ENCODE peak calls at places on chromosomes 4 and X, in eight cellular contexts. C is HFF-Myc, M is GM20000, N is endothelial cell, H is PC-3, P is cardiac muscle cell, E is ovary, J is AG09309. R is an unnamed sample.

GRCh38 chr4:10706236-10706635 is 21.7 kb upstream of the CLNK start:
- DNase-seq in N (no peak), C (no peak), P (no peak), H (no peak), E (no peak), M (no peak), J (no peak), R (no peak)

GRCh38 chr4:88604978-88605678 is 12.8 kb downstream of the HERC3 start:
- DNase-seq in C (no peak), P (no peak), N (no peak), J (no peak), E (no peak), M (no peak), H (no peak), R (no peak)

GRCh38 chr4:181592221-181592745 is 650.9 kb upstream of the TENM3 start:
- DNase-seq in N (no peak), P (peak; percentile 9), E (no peak), H (no peak), C (no peak), J (no peak), M (no peak), R (no peak)

GRCh38 chrX:100098660-100099375 is 311.3 kb downstream of the PCDH19 start:
- DNase-seq in E (no peak), P (peak; percentile 46), J (no peak), N (peak; percentile 3), C (no peak), M (no peak), H (no peak), R (no peak)

GRCh38 chr4:158079661-158080060 is 93.2 kb downstream of the GASK1B start:
- DNase-seq in C (no peak), P (no peak), N (no peak), H (no peak), J (no peak), E (peak; percentile 36), M (no peak), R (no peak)

GRCh38 chr4:1842993-1843448 is 12.9 kb downstream of the LETM1 start:
- DNase-seq in M (no peak), C (peak; percentile 87), E (peak; percentile 30), J (peak; percentile 42), H (peak; percentile 47), N (no peak), P (peak; percentile 85), R (no peak)

GRCh38 chrX:107628662-107629532 is 587 bp downstream of the PRPS1 start:
- DNase-seq in P (peak; percentile 30), E (peak; percentile 24), J (no peak), N (peak; percentile 27), C (no peak), M (peak; percentile 36), H (peak; percentile 60), R (peak; percentile 42)

GRCh38 chr4:23720556-23720955 is 169.3 kb downstream of the PPARGC1A start:
- DNase-seq in H (no peak), P (no peak), E (no peak), M (no peak), C (no peak), N (no peak), J (no peak), R (no peak)

GRCh38 chrX:48676893-48677270 is 6.7 kb upstream of the WAS start:
- DNase-seq in M (no peak), N (no peak), P (no peak), J (no peak), H (peak; percentile 1), C (no peak), E (no peak), R (no peak)

GRCh38 chrX:150408561-150408960 is 45.4 kb downstream of the MAMLD1 start:
- DNase-seq in P (peak; percentile 12), H (no peak), N (no peak), C (no peak), J (no peak), M (no peak), E (peak; percentile 49), R (no peak)

GRCh38 chr4:9996319-9997110 is 24.8 kb downstream of the SLC2A9 start:
- DNase-seq in M (no peak), P (no peak), N (no peak), C (no peak), J (no peak), E (no peak), H (no peak), R (no peak)

GRCh38 chrX:40108959-40109287 is 11.2 kb upstream of the BCOR start:
- DNase-seq in P (peak; percentile 85), E (peak; percentile 82), J (no peak), M (peak; percentile 71), N (peak; percentile 30), H (peak; percentile 79), C (no peak), R (peak; percentile 72)

GRCh38 chrX:68273887-68274286 is 159.4 kb downstream of the OPHN1 start:
- DNase-seq in M (no peak), E (no peak), H (no peak), N (no peak), P (peak; percentile 21), C (no peak), J (no peak), R (no peak)

GRCh38 chrX:101452051-101452450 is 33.2 kb upstream of the ARMCX4 start:
- DNase-seq in P (no peak), M (no peak), C (no peak), N (no peak), E (no peak), J (no peak), H (no peak), R (no peak)

GRCh38 chr4:8910822-8911310 is 39.2 kb upstream of the HMX1 start:
- DNase-seq in P (no peak), C (no peak), E (peak; percentile 1), N (no peak), M (no peak), J (no peak), H (no peak), R (peak; percentile 20)

GRCh38 chr4:151641983-151642382 is 118.8 kb downstream of the GATB start:
- DNase-seq in P (no peak), C (no peak), M (no peak), E (no peak), H (no peak), J (no peak), N (no peak), R (no peak)

GRCh38 chr4:174999407-174999806 is 81.2 kb downstream of the ADAM29 start:
- DNase-seq in J (peak; percentile 3), E (no peak), H (peak; percentile 76), P (no peak), M (no peak), C (no peak), N (no peak), R (no peak)

GRCh38 chrX:126165721-126166401 is at the start of gene DCAF12L2:
- DNase-seq in C (no peak), J (no peak), P (peak; percentile 0), E (peak; percentile 32), H (no peak), N (peak; percentile 15), M (no peak), R (peak; percentile 10)

GRCh38 chr4:26583538-26583864 is 383 bp upstream of the TBC1D19 start:
- DNase-seq in E (no peak), H (peak; percentile 57), P (no peak), C (no peak), M (no peak), J (no peak), N (no peak), R (no peak)

GRCh38 chr4:104589264-104589868 is 94.7 kb upstream of the CXXC4 start:
- DNase-seq in N (no peak), P (peak; percentile 46), C (no peak), J (no peak), H (no peak), M (no peak), E (no peak), R (no peak)

GRCh38 chr4:88964450-88964849 is 92.5 kb downstream of the FAM13A start:
- DNase-seq in J (no peak), C (no peak), E (no peak), P (peak; percentile 58), M (no peak), N (no peak), H (peak; percentile 55), R (no peak)

GRCh38 chr4:111736516-111736915 is 408.7 kb upstream of the FAM241A start:
- DNase-seq in N (no peak), J (no peak), H (no peak), E (no peak), M (no peak), P (no peak), C (no peak), R (no peak)
- TF ChIP-seq CTCF in N (no peak), J (no peak), H (no peak), E (no peak), M (no peak), P (no peak), C (no peak), R (no peak)

DNA sequence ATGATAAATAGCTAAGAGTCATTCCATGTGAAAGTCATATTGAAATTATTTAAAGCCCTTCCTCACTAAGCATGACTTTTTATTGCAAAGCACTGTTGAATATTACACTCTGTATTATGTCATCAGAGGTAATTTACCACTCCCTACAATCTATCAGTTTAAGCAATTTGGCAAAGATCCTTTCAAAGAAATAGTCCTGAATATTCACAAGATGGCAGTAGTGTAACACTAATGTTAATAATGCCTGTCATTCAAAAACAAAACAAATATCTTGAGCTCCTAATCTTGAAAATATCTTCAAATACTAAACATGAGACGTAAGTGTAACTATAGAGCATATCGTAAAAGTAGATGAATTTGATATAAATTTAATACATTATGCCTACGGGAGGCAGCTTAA is 208.6 kb upstream of the TECRL start:
- DNase-seq in P (no peak), H (peak; percentile 77), J (no peak), M (no peak), N (no peak), C (no peak), E (no peak), R (no peak)
- TF ChIP-seq CTCF in P (no peak), H (peak; percentile 80), J (no peak), M (no peak), N (no peak), C (no peak), E (no peak), R (no peak)

DNA sequence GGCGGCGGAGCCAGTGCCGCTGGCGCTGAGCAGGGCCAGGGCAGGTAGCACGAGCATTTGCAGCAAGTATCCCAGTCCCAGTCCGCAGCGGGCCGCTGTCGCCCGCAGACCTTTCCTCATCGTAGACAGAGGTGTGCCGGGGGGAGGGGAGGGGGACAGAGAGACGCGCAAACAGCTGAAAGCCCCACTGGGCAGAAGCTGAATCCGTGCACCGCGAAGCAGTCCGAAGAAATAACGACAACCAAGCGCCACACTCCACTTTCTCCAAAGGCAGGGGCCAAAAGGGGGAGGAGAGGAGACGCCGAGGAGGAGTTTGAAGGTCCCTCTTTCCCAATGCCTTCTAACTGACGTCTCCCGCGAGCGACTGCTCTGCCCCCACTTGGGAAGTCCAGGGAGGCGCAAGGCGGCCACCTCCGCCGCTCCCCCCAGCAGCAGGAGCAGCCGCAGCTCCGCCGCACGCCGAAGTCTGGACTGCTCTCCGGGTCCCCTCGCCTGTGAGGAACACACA is at the start of gene UNC5C:
- DNase-seq in E (peak; percentile 55), M (no peak), P (peak; percentile 90), H (no peak), J (no peak), N (peak; percentile 48), C (no peak), R (peak; percentile 21)
- TF ChIP-seq CTCF in E (no peak), M (no peak), P (peak; percentile 11), H (no peak), J (no peak), N (no peak), C (no peak), R (no peak)

DNA sequence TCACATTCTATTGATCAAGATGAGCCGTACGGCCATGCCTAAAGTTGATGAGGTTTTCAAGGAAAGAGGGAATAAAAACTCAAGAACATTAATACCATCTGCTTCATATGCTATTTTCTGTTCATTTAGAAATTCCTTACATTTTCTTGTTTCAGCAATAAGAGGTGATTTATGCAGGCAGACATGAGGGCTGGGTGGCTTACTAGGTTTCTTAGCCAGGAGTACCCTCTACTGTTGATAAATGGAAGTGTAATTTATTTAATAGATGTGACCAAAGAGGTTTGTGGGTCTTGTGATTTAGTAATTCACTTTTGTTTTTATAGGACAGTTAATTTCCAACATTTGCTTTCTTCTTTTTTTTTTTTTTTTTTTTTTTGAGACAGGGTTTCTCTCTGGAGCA is 6.4 kb upstream of the SMIM9 start:
- DNase-seq in E (no peak), N (no peak), J (peak; percentile 41), H (peak; percentile 67), C (peak; percentile 15), M (peak; percentile 29), P (peak; percentile 75), R (peak; percentile 45)
- TF ChIP-seq CTCF in E (no peak), N (peak; percentile 30), J (peak; percentile 52), H (peak; percentile 69), C (peak; percentile 21), M (no peak), P (peak; percentile 36), R (peak; percentile 17)

R was measured in GM13976.